ENCODE peak calls at places on chromosome 22, in nine cellular contexts. G is C1 segment of cervical spinal cord; Z is renal cortical epithelial cell; N is NB4; T is GDM1; H is kidney glomerular epithelial cell; K is HAP-1; W is stromal cell of bone marrow; C is naive thymus-derived CD4-positive, alpha-beta T cell. O is an unnamed sample.

GRCh38 chr22:37274380-37274862 is 7.9 kb upstream of the CYTH4 start:
- DNase-seq in G (peak; percentile 54), C (no peak), N (peak; percentile 91), Z (no peak), T (peak; percentile 56), W (no peak), K (no peak), H (no peak), O (no peak)

GRCh38 chr22:38707984-38708383 is 2.2 kb downstream of the GTPBP1 start:
- DNase-seq in W (no peak), C (no peak), K (no peak), N (no peak), T (no peak), Z (no peak), H (no peak), G (no peak), O (no peak)

GRCh38 chr22:40363059-40363458 is 7.3 kb upstream of the SGSM3 start:
- DNase-seq in T (no peak), N (no peak), H (no peak), W (no peak), K (no peak), C (no peak), Z (no peak), G (no peak), O (no peak)

GRCh38 chr22:40721266-40721665 is 42.0 kb downstream of the MCHR1 start:
- DNase-seq in G (peak; percentile 56), Z (no peak), H (no peak), W (no peak), T (no peak), C (no peak), K (no peak), N (peak; percentile 42), O (no peak)

GRCh38 chr22:37229012-37229804 is 14.9 kb downstream of the RAC2 start:
- DNase-seq in W (peak; percentile 59), C (no peak), T (no peak), G (no peak), K (no peak), Z (peak; percentile 86), N (peak; percentile 54), H (peak; percentile 54), O (no peak)

GRCh38 chr22:30040499-30041055 is 39.7 kb upstream of the HORMAD2 start:
- DNase-seq in T (no peak), H (no peak), C (no peak), Z (no peak), K (no peak), W (no peak), G (no peak), N (peak; percentile 31), O (no peak)

GRCh38 chr22:25403752-25404471 is 160.6 kb upstream of the GRK3 start:
- DNase-seq in C (peak; percentile 12), H (no peak), N (peak; percentile 84), T (no peak), Z (peak; percentile 16), G (no peak), K (peak; percentile 51), W (peak; percentile 17), O (no peak)

GRCh38 chr22:30205281-30206115 is 41.1 kb downstream of the LIF start:
- DNase-seq in T (no peak), Z (peak; percentile 93), H (no peak), K (no peak), C (no peak), N (peak; percentile 82), W (peak; percentile 90), G (peak; percentile 31), O (no peak)

GRCh38 chr22:43990044-43990443 is 34.1 kb upstream of the PARVB start:
- DNase-seq in T (no peak), K (no peak), N (no peak), C (no peak), G (no peak), H (no peak), Z (no peak), W (no peak), O (no peak)